ENCODE peak calls at places on chromosomes 11 and 22, in eight cellular contexts. N is T follicular helper cell; Y is H7; A is HFFc6; S is nucleus accumbens; V is fibroblast of pulmonary artery; H is activated CD4-positive, alpha-beta T cell treated with anti-CD3 and anti-CD28 coated beads, Interleukin-2, amount 50 U/mL, for 48 hours; G is GOT3. P is an unnamed sample.

GRCh38 chr11:57477507-57478189 is 17.3 kb downstream of the RTN4RL2 start:
- DNase-seq in N (no peak), Y (peak), A (no peak), S (no peak), V (no peak), H (no peak), G (no peak), P (no peak)

GRCh38 chr11:96061730-96062524 is 138.0 kb upstream of the MTMR2 start:
- DNase-seq in N (no peak), Y (no peak), A (peak), S (no peak), V (no peak), H (no peak), G (no peak), P (no peak)

GRCh38 chr22:40509401-40510134 is 127.0 kb downstream of the MRTFA start:
- DNase-seq in N (no peak), Y (no peak), A (peak), S (no peak), V (peak), H (no peak), G (no peak), P (no peak)

GRCh38 chr11:44256673-44257291 is 53.2 kb downstream of the ALX4 start:
- DNase-seq in N (no peak), Y (no peak), A (no peak), S (no peak), V (peak), H (no peak), G (no peak), P (no peak)

GRCh38 chr11:94934836-94935235 is 38.5 kb downstream of the CWC15 start:
- DNase-seq in N (no peak), Y (no peak), A (no peak), S (no peak), V (no peak), H (no peak), G (no peak), P (no peak)

GRCh38 chr11:83073248-83073647 is 1.6 kb upstream of the RAB30 start:
- DNase-seq in N (no peak), Y (no peak), A (no peak), S (no peak), V (no peak), H (no peak), G (no peak), P (no peak)

GRCh38 chr22:30276041-30276440 is 9.4 kb upstream of the OSM start:
- DNase-seq in N (no peak), Y (no peak), A (no peak), S (no peak), V (no peak), H (no peak), G (no peak), P (no peak)

GRCh38 chr22:50505776-50506610 is 1.5 kb downstream of the LMF2 start:
- DNase-seq in N (no peak), Y (peak), A (no peak), S (no peak), V (no peak), H (no peak), G (no peak), P (no peak)

GRCh38 chr11:71459076-71459766 is 6.2 kb downstream of the NADSYN1 start:
- DNase-seq in N (no peak), Y (no peak), A (no peak), S (no peak), V (no peak), H (no peak), G (no peak), P (no peak)

GRCh38 chr11:31987118-31988005 is 103.5 kb upstream of the RCN1 start:
- DNase-seq in N (no peak), Y (peak), A (no peak), S (no peak), V (no peak), H (no peak), G (no peak), P (peak)

GRCh38 chr22:36029406-36029755 is 757 bp upstream of the RBFOX2 start:
- DNase-seq in N (no peak), Y (no peak), A (no peak), S (no peak), V (no peak), H (no peak), G (no peak), P (no peak)